ENCODE peak calls at places on chromosomes 4 and X, in seven cellular contexts. One of them, this sample, is unnamed.

GRCh38 chrX:47316276-47317025 is 53.9 kb upstream of the ZNF157 start:
- DNase-seq in activated CD4-positive, alpha-beta T cell treated with anti-CD3 and anti-CD28 coated beads for 1 hour: no peak
- DNase-seq in Daoy: no peak
- DNase-seq in heart left ventricle: no peak
- DNase-seq in IMR-90: no peak
- DNase-seq in HEK293T: peak
- DNase-seq in aorta: no peak
- DNase-seq in this sample: peak

GRCh38 chr4:83626245-83626843 is 90.4 kb downstream of the GPAT3 start:
- DNase-seq in HEK293T: no peak
- DNase-seq in Daoy: no peak
- DNase-seq in IMR-90: no peak
- DNase-seq in activated CD4-positive, alpha-beta T cell treated with anti-CD3 and anti-CD28 coated beads for 1 hour: no peak
- DNase-seq in aorta: no peak
- DNase-seq in heart left ventricle: no peak
- DNase-seq in this sample: peak

GRCh38 chrX:39957816-39958561 is 139.8 kb downstream of the BCOR start:
- DNase-seq in heart left ventricle: peak
- DNase-seq in activated CD4-positive, alpha-beta T cell treated with anti-CD3 and anti-CD28 coated beads for 1 hour: no peak
- DNase-seq in aorta: no peak
- DNase-seq in Daoy: peak
- DNase-seq in HEK293T: no peak
- DNase-seq in IMR-90: peak
- DNase-seq in this sample: no peak

GRCh38 chrX:2708016-2708415 is 16.9 kb downstream of the CD99 start:
- DNase-seq in HEK293T: no peak
- DNase-seq in Daoy: peak
- DNase-seq in IMR-90: no peak
- DNase-seq in aorta: no peak
- DNase-seq in activated CD4-positive, alpha-beta T cell treated with anti-CD3 and anti-CD28 coated beads for 1 hour: no peak
- DNase-seq in heart left ventricle: no peak
- DNase-seq in this sample: no peak

GRCh38 chr4:184534511-184535391 is 60.4 kb upstream of the IRF2 start:
- DNase-seq in IMR-90: peak
- DNase-seq in heart left ventricle: no peak
- DNase-seq in activated CD4-positive, alpha-beta T cell treated with anti-CD3 and anti-CD28 coated beads for 1 hour: no peak
- DNase-seq in HEK293T: no peak
- DNase-seq in Daoy: no peak
- DNase-seq in aorta: no peak
- DNase-seq in this sample: no peak

GRCh38 chr4:176343286-176343685 is 23.5 kb downstream of the SPCS3 start:
- DNase-seq in activated CD4-positive, alpha-beta T cell treated with anti-CD3 and anti-CD28 coated beads for 1 hour: no peak
- DNase-seq in IMR-90: no peak
- DNase-seq in Daoy: no peak
- DNase-seq in aorta: no peak
- DNase-seq in heart left ventricle: no peak
- DNase-seq in HEK293T: no peak
- DNase-seq in this sample: no peak

GRCh38 chrX:39201305-39201990 is 400.2 kb downstream of the MID1IP1 start:
- DNase-seq in aorta: no peak
- DNase-seq in heart left ventricle: no peak
- DNase-seq in IMR-90: no peak
- DNase-seq in Daoy: peak
- DNase-seq in activated CD4-positive, alpha-beta T cell treated with anti-CD3 and anti-CD28 coated beads for 1 hour: no peak
- DNase-seq in HEK293T: no peak
- DNase-seq in this sample: no peak

GRCh38 chr4:53196872-53197759 is 168.7 kb downstream of the SCFD2 start:
- DNase-seq in IMR-90: peak
- DNase-seq in activated CD4-positive, alpha-beta T cell treated with anti-CD3 and anti-CD28 coated beads for 1 hour: no peak
- DNase-seq in Daoy: peak
- DNase-seq in aorta: no peak
- DNase-seq in heart left ventricle: no peak
- DNase-seq in HEK293T: peak
- DNase-seq in this sample: peak

GRCh38 chr4:39426728-39427127 is 20.0 kb downstream of the KLB start:
- DNase-seq in aorta: no peak
- DNase-seq in Daoy: no peak
- DNase-seq in heart left ventricle: no peak
- DNase-seq in IMR-90: no peak
- DNase-seq in HEK293T: no peak
- DNase-seq in activated CD4-positive, alpha-beta T cell treated with anti-CD3 and anti-CD28 coated beads for 1 hour: no peak
- DNase-seq in this sample: no peak

GRCh38 chrX:11591712-11592351 is 73.9 kb downstream of the ARHGAP6 start:
- DNase-seq in Daoy: no peak
- DNase-seq in IMR-90: no peak
- DNase-seq in aorta: no peak
- DNase-seq in activated CD4-positive, alpha-beta T cell treated with anti-CD3 and anti-CD28 coated beads for 1 hour: no peak
- DNase-seq in HEK293T: no peak
- DNase-seq in heart left ventricle: no peak
- DNase-seq in this sample: no peak